ENCODE peak calls at places on chromosomes 6 and 20, in seven cellular contexts. M is heart left ventricle; S is BE2C; X is activated naive CD4-positive, alpha-beta T cell treated with Interleukin-2 at 50 U/mL for 16 hours; O is naive thymus-derived CD4-positive, alpha-beta T cell; G is NCI-H2081; V is Calu3. B is an unnamed sample.

GRCh38 chr6:13375360-13375878 is 47.1 kb upstream of the TBC1D7 start:
- DNase-seq in M (no peak), S (no peak), X (peak; percentile 50), O (no peak), G (no peak), V (no peak), B (no peak)

GRCh38 chr6:11920566-11920965 is 91.5 kb upstream of the HIVEP1 start:
- DNase-seq in M (no peak), S (no peak), X (no peak), O (no peak), G (no peak), V (no peak), B (no peak)

GRCh38 chr6:137094411-137095008 is 49.7 kb upstream of the IL20RA start:
- DNase-seq in M (peak; percentile 61), S (peak; percentile 69), X (peak; percentile 51), O (peak; percentile 42), G (peak; percentile 65), V (peak; percentile 44), B (peak; percentile 48)

GRCh38 chr20:57013741-57014140 is 252.7 kb downstream of the BMP7 start:
- DNase-seq in M (no peak), S (no peak), X (no peak), O (no peak), G (no peak), V (peak; percentile 23), B (no peak)

GRCh38 chr6:132715204-132715603 is 1.3 kb upstream of the VNN1 start:
- DNase-seq in M (peak; percentile 24), S (peak; percentile 43), X (no peak), O (no peak), G (no peak), V (peak; percentile 75), B (peak; percentile 72)

GRCh38 chr6:72042088-72042487 is 155.7 kb downstream of the RIMS1 start:
- DNase-seq in M (no peak), S (no peak), X (no peak), O (no peak), G (no peak), V (no peak), B (peak; percentile 21)

GRCh38 chr6:157535354-157536217 is 154.6 kb downstream of the ZDHHC14 start:
- DNase-seq in M (no peak), S (no peak), X (no peak), O (no peak), G (no peak), V (peak; percentile 36), B (peak; percentile 9)

GRCh38 chr6:9851541-9852380 is 563.1 kb downstream of the TFAP2A start:
- DNase-seq in M (no peak), S (no peak), X (no peak), O (no peak), G (no peak), V (peak; percentile 60), B (peak; percentile 41)

GRCh38 chr20:19251506-19251905 is 39.1 kb downstream of the SLC24A3 start:
- DNase-seq in M (no peak), S (no peak), X (no peak), O (no peak), G (no peak), V (no peak), B (no peak)

GRCh38 chr6:159169193-159169555 is at the start of gene FNDC1:
- DNase-seq in M (peak; percentile 48), S (peak; percentile 71), X (peak; percentile 59), O (peak; percentile 41), G (no peak), V (peak; percentile 76), B (peak; percentile 19)

GRCh38 chr6:42710316-42710715 is 12.1 kb downstream of the PRPH2 start:
- DNase-seq in M (no peak), S (no peak), X (no peak), O (no peak), G (no peak), V (no peak), B (no peak)

GRCh38 chr6:139625081-139625939 is 250.9 kb upstream of the CITED2 start:
- DNase-seq in M (no peak), S (no peak), X (no peak), O (no peak), G (no peak), V (no peak), B (no peak)

GRCh38 chr6:107123501-107123900 is 8.2 kb upstream of the BEND3 start:
- DNase-seq in M (no peak), S (no peak), X (no peak), O (no peak), G (no peak), V (no peak), B (no peak)

GRCh38 chr6:158266131-158266530 is 46.1 kb upstream of the TULP4 start:
- DNase-seq in M (no peak), S (no peak), X (no peak), O (no peak), G (no peak), V (no peak), B (no peak)

GRCh38 chr20:33675127-33675954 is 1.1 kb upstream of the NECAB3 start:
- DNase-seq in M (no peak), S (no peak), X (no peak), O (no peak), G (no peak), V (no peak), B (no peak)

GRCh38 chr6:164005312-164005711 is 590.8 kb downstream of the QKI start:
- DNase-seq in M (no peak), S (no peak), X (no peak), O (no peak), G (no peak), V (no peak), B (peak; percentile 8)

GRCh38 chr6:136103101-136103688 is 146.9 kb downstream of the MTFR2 start:
- DNase-seq in M (no peak), S (no peak), X (no peak), O (no peak), G (no peak), V (no peak), B (no peak)

GRCh38 chr6:54142889-54143519 is 31.8 kb downstream of the MLIP start:
- DNase-seq in M (no peak), S (no peak), X (no peak), O (no peak), G (no peak), V (no peak), B (no peak)

GRCh38 chr6:169830876-169831275 is 79.5 kb downstream of the ERMARD start:
- DNase-seq in M (no peak), S (no peak), X (no peak), O (no peak), G (no peak), V (no peak), B (no peak)

GRCh38 chr6:158771399-158772158 is 47.6 kb downstream of the EZR start:
- DNase-seq in M (no peak), S (no peak), X (no peak), O (peak; percentile 18), G (no peak), V (no peak), B (no peak)

GRCh38 chr20:25310268-25310920 is 62.5 kb downstream of the PYGB start:
- DNase-seq in M (peak; percentile 48), S (peak; percentile 72), X (peak; percentile 43), O (no peak), G (peak; percentile 15), V (peak; percentile 35), B (peak; percentile 95)

GRCh38 chr6:37168809-37169457 is 1.0 kb upstream of the PIM1 start:
- DNase-seq in M (no peak), S (no peak), X (peak; percentile 48), O (peak; percentile 25), G (no peak), V (peak; percentile 43), B (no peak)

GRCh38 chr6:113654396-113654795 is 202.7 kb upstream of the MARCKS start:
- DNase-seq in M (peak; percentile 28), S (no peak), X (no peak), O (no peak), G (no peak), V (peak; percentile 85), B (peak; percentile 92)

GRCh38 chr6:82494367-82494766 is 130.8 kb downstream of the TPBG start:
- DNase-seq in M (no peak), S (peak; percentile 27), X (no peak), O (no peak), G (no peak), V (no peak), B (no peak)

GRCh38 chr20:17935761-17936160 is 32.8 kb downstream of the SNX5 start:
- DNase-seq in M (no peak), S (no peak), X (no peak), O (no peak), G (no peak), V (no peak), B (no peak)

GRCh38 chr6:170423030-170423429 is 116.5 kb downstream of the FAM120B start:
- DNase-seq in M (no peak), S (no peak), X (no peak), O (no peak), G (no peak), V (no peak), B (no peak)

GRCh38 chr6:170062904-170063220 is 228.0 kb downstream of the DLL1 start:
- DNase-seq in M (peak; percentile 10), S (no peak), X (no peak), O (no peak), G (no peak), V (no peak), B (no peak)

GRCh38 chr6:148044261-148044731 is 298.3 kb upstream of the SASH1 start:
- DNase-seq in M (no peak), S (no peak), X (no peak), O (no peak), G (no peak), V (no peak), B (no peak)

GRCh38 chr6:50821431-50822077 is 2.9 kb downstream of the TFAP2B start:
- DNase-seq in M (no peak), S (peak; percentile 74), X (no peak), O (no peak), G (no peak), V (no peak), B (no peak)

GRCh38 chr6:79684821-79685220 is 53.7 kb downstream of the SH3BGRL2 start:
- DNase-seq in M (no peak), S (no peak), X (no peak), O (no peak), G (no peak), V (no peak), B (no peak)

GRCh38 chr20:10864076-10864672 is 190.4 kb upstream of the JAG1 start:
- DNase-seq in M (peak; percentile 33), S (no peak), X (no peak), O (no peak), G (no peak), V (peak; percentile 73), B (peak; percentile 30)

GRCh38 chr6:168180548-168181011 is 101.6 kb upstream of the FRMD1 start:
- DNase-seq in M (no peak), S (no peak), X (no peak), O (no peak), G (no peak), V (peak; percentile 24), B (no peak)

GRCh38 chr6:148771896-148772554 is 25.2 kb downstream of the UST start:
- DNase-seq in M (no peak), S (no peak), X (no peak), O (no peak), G (no peak), V (no peak), B (no peak)

GRCh38 chr6:41921712-41921998 is 356 bp downstream of the BYSL start:
- DNase-seq in M (no peak), S (peak; percentile 30), X (no peak), O (no peak), G (no peak), V (no peak), B (no peak)

GRCh38 chr20:31842471-31843157 is 2.8 kb downstream of the FOXS1 start:
- DNase-seq in M (peak; percentile 87), S (peak; percentile 59), X (no peak), O (no peak), G (no peak), V (no peak), B (peak; percentile 57)